ENCODE peak calls at places on chromosomes 11 and 22, in seven cellular contexts. One of them, this sample, is unnamed. For H3K4me1, the result is how much of the 10 kb centered on the place peaks cover.

GRCh38 chr22:32267011-32267410 is 11.9 kb upstream of the SLC5A4 start:
- DNase-seq in neural progenitor cell: no peak
- DNase-seq in IMR-90: no peak
- DNase-seq in fibroblast of lung: no peak
- DNase-seq in astrocyte: no peak
- DNase-seq in HCT116: no peak
- DNase-seq in mammary epithelial cell: no peak
- DNase-seq in this sample: no peak

GRCh38 chr11:64090811-64091516 is 55.2 kb downstream of the FLRT1 start:
- DNase-seq in neural progenitor cell: peak
- DNase-seq in IMR-90: peak
- DNase-seq in fibroblast of lung: peak
- DNase-seq in astrocyte: no peak
- DNase-seq in HCT116: no peak
- DNase-seq in mammary epithelial cell: no peak
- DNase-seq in this sample: peak

GRCh38 chr11:68010058-68011041 is at the start of gene ALDH3B1:
- DNase-seq in neural progenitor cell: peak
- DNase-seq in IMR-90: peak
- DNase-seq in fibroblast of lung: peak
- DNase-seq in astrocyte: peak
- DNase-seq in HCT116: peak
- DNase-seq in mammary epithelial cell: peak
- DNase-seq in this sample: peak

GRCh38 chr11:74157169-74157568 is 13.6 kb downstream of the C2CD3 start:
- DNase-seq in neural progenitor cell: no peak
- DNase-seq in IMR-90: peak
- DNase-seq in fibroblast of lung: peak
- DNase-seq in astrocyte: peak
- DNase-seq in HCT116: no peak
- DNase-seq in mammary epithelial cell: peak
- DNase-seq in this sample: peak

GRCh38 chr11:13463779-13464290 is 813 bp upstream of the BTBD10 start:
- DNase-seq in neural progenitor cell: peak
- DNase-seq in IMR-90: no peak
- DNase-seq in fibroblast of lung: no peak
- DNase-seq in astrocyte: no peak
- DNase-seq in HCT116: no peak
- DNase-seq in mammary epithelial cell: no peak
- DNase-seq in this sample: no peak

GRCh38 chr11:131311746-131312145 is 58.7 kb upstream of the NTM start:
- DNase-seq in neural progenitor cell: no peak
- DNase-seq in IMR-90: no peak
- DNase-seq in fibroblast of lung: no peak
- DNase-seq in astrocyte: no peak
- DNase-seq in HCT116: no peak
- DNase-seq in mammary epithelial cell: no peak
- DNase-seq in this sample: no peak

GRCh38 chr11:14202263-14203173 is 156.5 kb downstream of the RRAS2 start:
- DNase-seq in neural progenitor cell: no peak
- DNase-seq in IMR-90: no peak
- DNase-seq in fibroblast of lung: no peak
- DNase-seq in astrocyte: no peak
- DNase-seq in HCT116: no peak
- DNase-seq in mammary epithelial cell: no peak
- DNase-seq in this sample: no peak

GRCh38 chr22:45757068-45757467 is 85.4 kb downstream of the ATXN10 start:
- DNase-seq in neural progenitor cell: peak
- DNase-seq in IMR-90: peak
- DNase-seq in fibroblast of lung: peak
- DNase-seq in astrocyte: peak
- DNase-seq in HCT116: no peak
- DNase-seq in mammary epithelial cell: no peak
- DNase-seq in this sample: peak

GRCh38 chr11:78812513-78813293 is 238.0 kb upstream of the NARS2 start:
- DNase-seq in neural progenitor cell: peak
- DNase-seq in IMR-90: peak
- DNase-seq in fibroblast of lung: peak
- DNase-seq in astrocyte: no peak
- DNase-seq in HCT116: no peak
- DNase-seq in mammary epithelial cell: no peak
- DNase-seq in this sample: no peak

GRCh38 chr11:23789200-23789853 is 707.5 kb upstream of the LUZP2 start:
- DNase-seq in neural progenitor cell: no peak
- DNase-seq in IMR-90: no peak
- DNase-seq in fibroblast of lung: no peak
- DNase-seq in astrocyte: no peak
- DNase-seq in HCT116: no peak
- DNase-seq in mammary epithelial cell: no peak
- DNase-seq in this sample: no peak

DNA sequence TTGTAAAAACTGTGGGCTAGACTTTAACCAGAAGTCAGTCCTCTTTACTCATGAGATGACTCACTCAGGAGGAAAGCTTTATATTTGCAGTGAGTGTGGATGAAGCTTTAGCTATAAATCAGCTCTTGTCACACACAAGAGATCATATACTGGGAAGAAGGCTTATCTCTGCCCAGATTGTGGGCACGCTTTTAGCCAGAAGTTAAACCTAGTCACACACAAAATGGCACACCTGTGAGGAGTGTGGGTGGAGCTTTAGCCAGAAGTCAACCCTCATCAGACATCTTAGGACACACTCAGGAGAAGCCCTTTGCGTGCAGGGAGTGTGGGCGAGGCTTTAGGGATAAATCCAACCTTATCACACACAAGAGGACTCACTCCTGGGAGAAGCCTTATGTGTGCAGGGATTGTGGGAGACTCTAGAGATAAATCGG is 706.9 kb upstream of the LUZP2 start:
- DNase-seq in neural progenitor cell: no peak
- DNase-seq in IMR-90: peak
- DNase-seq in fibroblast of lung: peak
- DNase-seq in astrocyte: peak
- DNase-seq in HCT116: no peak
- DNase-seq in mammary epithelial cell: no peak
- DNase-seq in this sample: peak
- H3K27ac ChIP-seq in neural progenitor cell: no peak
- H3K27ac ChIP-seq in IMR-90: peak
- H3K27ac ChIP-seq in fibroblast of lung: no peak
- H3K27ac ChIP-seq in astrocyte: no peak
- H3K27ac ChIP-seq in HCT116: no peak
- H3K27ac ChIP-seq in mammary epithelial cell: no peak
- H3K27ac ChIP-seq in this sample: no peak

GRCh38 chr11:46417711-46418110 is 26.1 kb upstream of the CHRM4 start:
- DNase-seq in neural progenitor cell: peak
- DNase-seq in IMR-90: no peak
- DNase-seq in fibroblast of lung: no peak
- DNase-seq in astrocyte: no peak
- DNase-seq in HCT116: no peak
- DNase-seq in mammary epithelial cell: no peak
- DNase-seq in this sample: no peak

GRCh38 chr11:46413755-46414465 is 22.3 kb upstream of the CHRM4 start:
- DNase-seq in neural progenitor cell: no peak
- DNase-seq in IMR-90: peak
- DNase-seq in fibroblast of lung: no peak
- DNase-seq in astrocyte: no peak
- DNase-seq in HCT116: no peak
- DNase-seq in mammary epithelial cell: no peak
- DNase-seq in this sample: no peak

GRCh38 chr11:46414466-46414796 is 22.9 kb upstream of the CHRM4 start:
- DNase-seq in neural progenitor cell: no peak
- DNase-seq in IMR-90: no peak
- DNase-seq in fibroblast of lung: no peak
- DNase-seq in astrocyte: no peak
- DNase-seq in HCT116: no peak
- DNase-seq in mammary epithelial cell: no peak
- DNase-seq in this sample: no peak

GRCh38 chr11:46416656-46417055 is 25.1 kb upstream of the CHRM4 start:
- DNase-seq in neural progenitor cell: no peak
- DNase-seq in IMR-90: no peak
- DNase-seq in fibroblast of lung: no peak
- DNase-seq in astrocyte: no peak
- DNase-seq in HCT116: no peak
- DNase-seq in mammary epithelial cell: no peak
- DNase-seq in this sample: no peak

DNA sequence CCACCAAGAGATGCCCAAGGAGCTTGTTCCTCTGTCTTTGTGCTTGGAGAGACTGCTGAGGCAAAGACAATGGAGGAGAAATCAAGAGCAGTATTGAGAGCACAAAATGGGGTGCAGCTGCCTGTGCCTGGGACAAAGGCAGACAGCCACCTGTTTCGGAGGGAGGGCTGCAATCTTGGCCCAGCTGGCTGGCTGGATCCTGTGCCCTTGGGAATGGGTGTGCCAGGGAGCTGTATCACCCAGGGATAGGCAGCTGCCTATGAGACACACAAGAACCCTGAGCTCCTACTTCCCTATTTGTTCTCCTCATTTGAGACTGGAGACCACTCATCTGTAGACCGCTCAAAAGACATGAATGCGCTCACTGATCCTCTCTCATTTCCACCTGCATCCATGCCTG is 23.3 kb upstream of the CHRM4 start:
- DNase-seq in neural progenitor cell: no peak
- DNase-seq in IMR-90: no peak
- DNase-seq in fibroblast of lung: no peak
- DNase-seq in astrocyte: no peak
- DNase-seq in HCT116: no peak
- DNase-seq in mammary epithelial cell: no peak
- DNase-seq in this sample: no peak
- H3K9ac ChIP-seq in neural progenitor cell: no peak
- H3K9ac ChIP-seq in IMR-90: no peak
- H3K9ac ChIP-seq in fibroblast of lung: no peak
- H3K9ac ChIP-seq in astrocyte: no peak
- H3K9ac ChIP-seq in HCT116: no peak
- H3K9ac ChIP-seq in mammary epithelial cell: no peak
- H3K9ac ChIP-seq in this sample: no peak

DNA sequence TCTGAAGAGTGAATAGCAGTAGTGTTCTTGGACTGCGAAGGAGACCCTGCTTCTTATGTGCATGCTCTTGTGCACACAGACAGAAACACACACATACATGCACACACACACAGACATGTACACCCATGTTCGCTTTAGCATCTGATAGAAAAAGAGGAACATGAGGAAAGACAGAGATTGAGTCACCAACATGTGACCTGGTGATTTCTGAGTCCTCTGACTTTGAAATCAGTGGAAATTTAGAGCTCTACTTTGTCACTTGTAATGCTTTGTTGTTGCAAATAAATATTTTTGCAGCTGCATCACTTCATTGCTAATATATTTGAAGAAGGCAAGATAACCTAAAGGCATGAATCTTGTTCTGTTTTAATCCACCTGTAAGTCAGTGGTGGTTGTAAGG is 23.8 kb downstream of the CD44 start:
- DNase-seq in neural progenitor cell: no peak
- DNase-seq in IMR-90: peak
- DNase-seq in fibroblast of lung: peak
- DNase-seq in astrocyte: no peak
- DNase-seq in HCT116: no peak
- DNase-seq in mammary epithelial cell: no peak
- DNase-seq in this sample: peak
- H3K4me1 ChIP-seq in neural progenitor cell: under half
- H3K4me1 ChIP-seq in IMR-90: half or more
- H3K4me1 ChIP-seq in fibroblast of lung: half or more
- H3K4me1 ChIP-seq in astrocyte: half or more
- H3K4me1 ChIP-seq in HCT116: half or more
- H3K4me1 ChIP-seq in mammary epithelial cell: half or more
- H3K4me1 ChIP-seq in this sample: half or more

GRCh38 chr11:114134870-114135269 is 75.4 kb downstream of the ZBTB16 start:
- DNase-seq in neural progenitor cell: no peak
- DNase-seq in IMR-90: peak
- DNase-seq in fibroblast of lung: peak
- DNase-seq in astrocyte: peak
- DNase-seq in HCT116: no peak
- DNase-seq in mammary epithelial cell: peak
- DNase-seq in this sample: peak

GRCh38 chr11:114133548-114134329 is 74.2 kb downstream of the ZBTB16 start:
- DNase-seq in neural progenitor cell: no peak
- DNase-seq in IMR-90: no peak
- DNase-seq in fibroblast of lung: peak
- DNase-seq in astrocyte: no peak
- DNase-seq in HCT116: no peak
- DNase-seq in mammary epithelial cell: no peak
- DNase-seq in this sample: peak

GRCh38 chr11:114132944-114133394 is 73.5 kb downstream of the ZBTB16 start:
- DNase-seq in neural progenitor cell: no peak
- DNase-seq in IMR-90: no peak
- DNase-seq in fibroblast of lung: peak
- DNase-seq in astrocyte: peak
- DNase-seq in HCT116: no peak
- DNase-seq in mammary epithelial cell: no peak
- DNase-seq in this sample: peak

GRCh38 chr11:114131366-114131963 is 72.0 kb downstream of the ZBTB16 start:
- DNase-seq in neural progenitor cell: no peak
- DNase-seq in IMR-90: no peak
- DNase-seq in fibroblast of lung: no peak
- DNase-seq in astrocyte: no peak
- DNase-seq in HCT116: no peak
- DNase-seq in mammary epithelial cell: no peak
- DNase-seq in this sample: no peak

DNA sequence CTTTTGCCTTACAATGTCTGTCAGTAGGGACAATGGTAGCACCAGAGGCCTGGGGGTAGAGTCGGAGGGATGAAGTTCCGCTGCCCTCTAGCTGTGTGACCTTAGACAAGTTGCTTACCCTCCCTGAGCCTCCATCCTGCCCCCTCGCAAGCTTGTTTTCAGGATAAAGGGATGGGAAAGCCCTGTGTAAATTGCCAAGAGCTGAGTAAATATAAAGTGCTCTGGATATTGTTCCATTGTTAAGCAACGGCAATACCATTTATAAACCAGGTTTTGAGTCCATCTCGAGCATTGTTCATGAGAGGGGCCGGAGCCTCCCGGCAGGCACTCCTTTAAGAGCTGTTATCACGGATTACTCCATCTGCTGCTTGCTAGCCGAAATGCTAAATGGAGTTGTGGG is 72.9 kb downstream of the ZBTB16 start:
- DNase-seq in neural progenitor cell: no peak
- DNase-seq in IMR-90: no peak
- DNase-seq in fibroblast of lung: no peak
- DNase-seq in astrocyte: no peak
- DNase-seq in HCT116: no peak
- DNase-seq in mammary epithelial cell: no peak
- DNase-seq in this sample: peak
- H3K27ac ChIP-seq in neural progenitor cell: no peak
- H3K27ac ChIP-seq in IMR-90: no peak
- H3K27ac ChIP-seq in fibroblast of lung: no peak
- H3K27ac ChIP-seq in astrocyte: no peak
- H3K27ac ChIP-seq in HCT116: no peak
- H3K27ac ChIP-seq in mammary epithelial cell: no peak
- H3K27ac ChIP-seq in this sample: peak

GRCh38 chr11:46367244-46367915 is 14.1 kb upstream of the MDK start:
- DNase-seq in neural progenitor cell: peak
- DNase-seq in IMR-90: peak
- DNase-seq in fibroblast of lung: peak
- DNase-seq in astrocyte: no peak
- DNase-seq in HCT116: no peak
- DNase-seq in mammary epithelial cell: no peak
- DNase-seq in this sample: peak
- H3K9ac ChIP-seq in neural progenitor cell: no peak
- H3K9ac ChIP-seq in IMR-90: no peak
- H3K9ac ChIP-seq in fibroblast of lung: no peak
- H3K9ac ChIP-seq in astrocyte: no peak
- H3K9ac ChIP-seq in HCT116: no peak
- H3K9ac ChIP-seq in mammary epithelial cell: no peak
- H3K9ac ChIP-seq in this sample: no peak

GRCh38 chr11:958101-958500 is 32.4 kb downstream of the AP2A2 start:
- DNase-seq in neural progenitor cell: no peak
- DNase-seq in IMR-90: no peak
- DNase-seq in fibroblast of lung: no peak
- DNase-seq in astrocyte: no peak
- DNase-seq in HCT116: no peak
- DNase-seq in mammary epithelial cell: no peak
- DNase-seq in this sample: no peak
- H3K4me1 ChIP-seq in neural progenitor cell: under half
- H3K4me1 ChIP-seq in IMR-90: under half
- H3K4me1 ChIP-seq in fibroblast of lung: under half
- H3K4me1 ChIP-seq in astrocyte: under half
- H3K4me1 ChIP-seq in HCT116: under half
- H3K4me1 ChIP-seq in mammary epithelial cell: under half
- H3K4me1 ChIP-seq in this sample: under half

This sample was measured in GM23248.